ENCODE peak calls at places on chromosome 5, in nine cellular contexts. One of them, this sample, is unnamed.
A peak's percentile ranks its signal among the peaks of the same experiment; 100 is the strongest.

GRCh38 chr5:109853362-109853761 is 163.6 kb downstream of the MAN2A1 start:
- DNase-seq in MM.1S: no peak
- DNase-seq in brain microvascular endothelial cell: no peak
- DNase-seq in ovary: no peak
- DNase-seq in PC-3: no peak
- DNase-seq in tibial artery: no peak
- DNase-seq in AG04450: no peak
- DNase-seq in esophagus squamous epithelium: no peak
- DNase-seq in upper lobe of left lung: no peak
- DNase-seq in this sample: no peak

GRCh38 chr5:154117050-154117449 is 73.5 kb upstream of the GALNT10 start:
- DNase-seq in MM.1S: no peak
- DNase-seq in brain microvascular endothelial cell: no peak
- DNase-seq in ovary: no peak
- DNase-seq in PC-3: no peak
- DNase-seq in tibial artery: no peak
- DNase-seq in AG04450: no peak
- DNase-seq in esophagus squamous epithelium: no peak
- DNase-seq in upper lobe of left lung: no peak
- DNase-seq in this sample: no peak

GRCh38 chr5:138952962-138953361 is 77.8 kb upstream of the LRRTM2 start:
- DNase-seq in MM.1S: no peak
- DNase-seq in brain microvascular endothelial cell: no peak
- DNase-seq in ovary: peak; percentile 37
- DNase-seq in PC-3: no peak
- DNase-seq in tibial artery: peak; percentile 66
- DNase-seq in AG04450: no peak
- DNase-seq in esophagus squamous epithelium: no peak
- DNase-seq in upper lobe of left lung: peak; percentile 19
- DNase-seq in this sample: no peak

GRCh38 chr5:93359958-93360305 is 221.1 kb downstream of the NR2F1-AS1 start:
- DNase-seq in MM.1S: no peak
- DNase-seq in brain microvascular endothelial cell: no peak
- DNase-seq in ovary: no peak
- DNase-seq in PC-3: no peak
- DNase-seq in tibial artery: no peak
- DNase-seq in AG04450: no peak
- DNase-seq in esophagus squamous epithelium: no peak
- DNase-seq in upper lobe of left lung: no peak
- DNase-seq in this sample: no peak

GRCh38 chr5:137658324-137658723 is 77.6 kb downstream of the KLHL3 start:
- DNase-seq in MM.1S: no peak
- DNase-seq in brain microvascular endothelial cell: no peak
- DNase-seq in ovary: no peak
- DNase-seq in PC-3: no peak
- DNase-seq in tibial artery: no peak
- DNase-seq in AG04450: no peak
- DNase-seq in esophagus squamous epithelium: no peak
- DNase-seq in upper lobe of left lung: no peak
- DNase-seq in this sample: no peak

GRCh38 chr5:154363411-154363810 is 82.4 kb upstream of the SAP30L start:
- DNase-seq in MM.1S: no peak
- DNase-seq in brain microvascular endothelial cell: no peak
- DNase-seq in ovary: no peak
- DNase-seq in PC-3: no peak
- DNase-seq in tibial artery: no peak
- DNase-seq in AG04450: no peak
- DNase-seq in esophagus squamous epithelium: no peak
- DNase-seq in upper lobe of left lung: no peak
- DNase-seq in this sample: no peak

GRCh38 chr5:58818515-58818914 is 235.6 kb downstream of the RAB3C start:
- DNase-seq in MM.1S: no peak
- DNase-seq in brain microvascular endothelial cell: no peak
- DNase-seq in ovary: no peak
- DNase-seq in PC-3: no peak
- DNase-seq in tibial artery: no peak
- DNase-seq in AG04450: no peak
- DNase-seq in esophagus squamous epithelium: no peak
- DNase-seq in upper lobe of left lung: no peak
- DNase-seq in this sample: no peak

GRCh38 chr5:129541648-129542251 is 81.7 kb downstream of the ADAMTS19 start:
- DNase-seq in MM.1S: peak; percentile 62
- DNase-seq in brain microvascular endothelial cell: no peak
- DNase-seq in ovary: no peak
- DNase-seq in PC-3: peak; percentile 53
- DNase-seq in tibial artery: no peak
- DNase-seq in AG04450: no peak
- DNase-seq in esophagus squamous epithelium: no peak
- DNase-seq in upper lobe of left lung: no peak
- DNase-seq in this sample: no peak

GRCh38 chr5:1538276-1538675 is 14.5 kb upstream of the LPCAT1 start:
- DNase-seq in MM.1S: no peak
- DNase-seq in brain microvascular endothelial cell: no peak
- DNase-seq in ovary: no peak
- DNase-seq in PC-3: no peak
- DNase-seq in tibial artery: peak; percentile 42
- DNase-seq in AG04450: no peak
- DNase-seq in esophagus squamous epithelium: no peak
- DNase-seq in upper lobe of left lung: peak; percentile 17
- DNase-seq in this sample: no peak

GRCh38 chr5:8981496-8981895 is 564.4 kb downstream of the SEMA5A start:
- DNase-seq in MM.1S: no peak
- DNase-seq in brain microvascular endothelial cell: peak; percentile 59
- DNase-seq in ovary: no peak
- DNase-seq in PC-3: no peak
- DNase-seq in tibial artery: no peak
- DNase-seq in AG04450: peak; percentile 6
- DNase-seq in esophagus squamous epithelium: no peak
- DNase-seq in upper lobe of left lung: no peak
- DNase-seq in this sample: no peak

GRCh38 chr5:159022178-159022556 is 77.5 kb downstream of the EBF1 start:
- DNase-seq in MM.1S: no peak
- DNase-seq in brain microvascular endothelial cell: peak; percentile 69
- DNase-seq in ovary: peak; percentile 53
- DNase-seq in PC-3: no peak
- DNase-seq in tibial artery: peak; percentile 71
- DNase-seq in AG04450: peak; percentile 55
- DNase-seq in esophagus squamous epithelium: no peak
- DNase-seq in upper lobe of left lung: peak; percentile 37
- DNase-seq in this sample: no peak

GRCh38 chr5:5751987-5752386 is 329.5 kb downstream of the ICE1 start:
- DNase-seq in MM.1S: no peak
- DNase-seq in brain microvascular endothelial cell: no peak
- DNase-seq in ovary: no peak
- DNase-seq in PC-3: no peak
- DNase-seq in tibial artery: no peak
- DNase-seq in AG04450: no peak
- DNase-seq in esophagus squamous epithelium: no peak
- DNase-seq in upper lobe of left lung: no peak
- DNase-seq in this sample: no peak

GRCh38 chr5:179261301-179262125 is 83.7 kb downstream of the ADAMTS2 start:
- DNase-seq in MM.1S: no peak
- DNase-seq in brain microvascular endothelial cell: no peak
- DNase-seq in ovary: no peak
- DNase-seq in PC-3: peak; percentile 3
- DNase-seq in tibial artery: peak; percentile 65
- DNase-seq in AG04450: no peak
- DNase-seq in esophagus squamous epithelium: no peak
- DNase-seq in upper lobe of left lung: peak; percentile 27
- DNase-seq in this sample: no peak

GRCh38 chr5:75335952-75336624 is 932 bp upstream of the HMGCR start:
- DNase-seq in MM.1S: peak; percentile 42
- DNase-seq in brain microvascular endothelial cell: peak; percentile 86
- DNase-seq in ovary: no peak
- DNase-seq in PC-3: peak; percentile 69
- DNase-seq in tibial artery: no peak
- DNase-seq in AG04450: peak; percentile 50
- DNase-seq in esophagus squamous epithelium: no peak
- DNase-seq in upper lobe of left lung: peak; percentile 64
- DNase-seq in this sample: no peak

GRCh38 chr5:143010335-143010734 is 240.2 kb downstream of the ARHGAP26 start:
- DNase-seq in MM.1S: no peak
- DNase-seq in brain microvascular endothelial cell: no peak
- DNase-seq in ovary: no peak
- DNase-seq in PC-3: no peak
- DNase-seq in tibial artery: no peak
- DNase-seq in AG04450: no peak
- DNase-seq in esophagus squamous epithelium: no peak
- DNase-seq in upper lobe of left lung: no peak
- DNase-seq in this sample: no peak

GRCh38 chr5:38483788-38484398 is 72.6 kb downstream of the LIFR start:
- DNase-seq in MM.1S: no peak
- DNase-seq in brain microvascular endothelial cell: no peak
- DNase-seq in ovary: no peak
- DNase-seq in PC-3: no peak
- DNase-seq in tibial artery: no peak
- DNase-seq in AG04450: no peak
- DNase-seq in esophagus squamous epithelium: no peak
- DNase-seq in upper lobe of left lung: no peak
- DNase-seq in this sample: no peak

GRCh38 chr5:62395210-62395950 is 8.3 kb downstream of the DIMT1 start:
- DNase-seq in MM.1S: no peak
- DNase-seq in brain microvascular endothelial cell: peak; percentile 11
- DNase-seq in ovary: no peak
- DNase-seq in PC-3: peak; percentile 71
- DNase-seq in tibial artery: no peak
- DNase-seq in AG04450: peak; percentile 63
- DNase-seq in esophagus squamous epithelium: no peak
- DNase-seq in upper lobe of left lung: no peak
- DNase-seq in this sample: no peak

GRCh38 chr5:39794511-39794910 is 369.7 kb upstream of the DAB2 start:
- DNase-seq in MM.1S: no peak
- DNase-seq in brain microvascular endothelial cell: peak; percentile 69
- DNase-seq in ovary: no peak
- DNase-seq in PC-3: no peak
- DNase-seq in tibial artery: no peak
- DNase-seq in AG04450: no peak
- DNase-seq in esophagus squamous epithelium: no peak
- DNase-seq in upper lobe of left lung: no peak
- DNase-seq in this sample: no peak

GRCh38 chr5:112594060-112594850 is 143.4 kb upstream of the APC start:
- DNase-seq in MM.1S: no peak
- DNase-seq in brain microvascular endothelial cell: no peak
- DNase-seq in ovary: no peak
- DNase-seq in PC-3: peak; percentile 66
- DNase-seq in tibial artery: no peak
- DNase-seq in AG04450: no peak
- DNase-seq in esophagus squamous epithelium: no peak
- DNase-seq in upper lobe of left lung: no peak
- DNase-seq in this sample: no peak

GRCh38 chr5:90844931-90845330 is 286.3 kb downstream of the ADGRV1 start:
- DNase-seq in MM.1S: no peak
- DNase-seq in brain microvascular endothelial cell: no peak
- DNase-seq in ovary: no peak
- DNase-seq in PC-3: no peak
- DNase-seq in tibial artery: no peak
- DNase-seq in AG04450: no peak
- DNase-seq in esophagus squamous epithelium: no peak
- DNase-seq in upper lobe of left lung: no peak
- DNase-seq in this sample: no peak

GRCh38 chr5:36323926-36324781 is 22.5 kb upstream of the RANBP3L start:
- DNase-seq in MM.1S: no peak
- DNase-seq in brain microvascular endothelial cell: no peak
- DNase-seq in ovary: no peak
- DNase-seq in PC-3: no peak
- DNase-seq in tibial artery: no peak
- DNase-seq in AG04450: no peak
- DNase-seq in esophagus squamous epithelium: no peak
- DNase-seq in upper lobe of left lung: peak; percentile 45
- DNase-seq in this sample: no peak

GRCh38 chr5:93164690-93165089 is 416.3 kb downstream of the NR2F1-AS1 start:
- DNase-seq in MM.1S: no peak
- DNase-seq in brain microvascular endothelial cell: peak; percentile 64
- DNase-seq in ovary: no peak
- DNase-seq in PC-3: peak; percentile 95
- DNase-seq in tibial artery: no peak
- DNase-seq in AG04450: peak; percentile 16
- DNase-seq in esophagus squamous epithelium: no peak
- DNase-seq in upper lobe of left lung: no peak
- DNase-seq in this sample: no peak

GRCh38 chr5:11709021-11709420 is 195.2 kb downstream of the CTNND2 start:
- DNase-seq in MM.1S: no peak
- DNase-seq in brain microvascular endothelial cell: no peak
- DNase-seq in ovary: no peak
- DNase-seq in PC-3: no peak
- DNase-seq in tibial artery: no peak
- DNase-seq in AG04450: no peak
- DNase-seq in esophagus squamous epithelium: no peak
- DNase-seq in upper lobe of left lung: no peak
- DNase-seq in this sample: no peak
- TF ChIP-seq CTCF in MM.1S: no peak
- TF ChIP-seq CTCF in brain microvascular endothelial cell: no peak
- TF ChIP-seq CTCF in ovary: no peak
- TF ChIP-seq CTCF in PC-3: no peak
- TF ChIP-seq CTCF in tibial artery: no peak
- TF ChIP-seq CTCF in AG04450: no peak
- TF ChIP-seq CTCF in esophagus squamous epithelium: no peak
- TF ChIP-seq CTCF in upper lobe of left lung: no peak
- TF ChIP-seq CTCF in this sample: no peak

DNA sequence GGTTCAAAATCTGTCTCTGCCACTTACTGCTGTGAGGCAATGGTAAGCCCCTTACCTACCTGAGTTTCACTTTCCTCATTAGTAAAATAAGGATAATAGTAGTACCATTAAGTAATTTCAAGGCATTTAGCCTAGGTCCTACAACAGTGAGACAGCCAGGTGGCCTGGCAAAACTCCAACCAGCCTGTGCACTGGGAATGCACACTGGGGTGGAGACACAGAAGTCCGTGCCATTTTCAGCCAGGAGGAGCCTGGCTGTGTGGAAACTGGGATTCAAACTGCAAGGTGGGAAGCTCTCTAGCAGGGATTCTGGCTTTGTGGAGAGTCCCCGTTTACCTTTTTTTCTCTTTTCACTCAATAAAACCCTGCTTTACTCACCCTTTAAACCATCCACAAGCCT is 630.4 kb downstream of the PRELID2 start:
- DNase-seq in MM.1S: no peak
- DNase-seq in brain microvascular endothelial cell: no peak
- DNase-seq in ovary: no peak
- DNase-seq in PC-3: no peak
- DNase-seq in tibial artery: no peak
- DNase-seq in AG04450: no peak
- DNase-seq in esophagus squamous epithelium: no peak
- DNase-seq in upper lobe of left lung: no peak
- DNase-seq in this sample: no peak
- H3K27me3 ChIP-seq in MM.1S: no peaks in the 10 kb centered on the region
- H3K27me3 ChIP-seq in brain microvascular endothelial cell: no peaks in the 10 kb centered on the region
- H3K27me3 ChIP-seq in ovary: no peaks in the 10 kb centered on the region
- H3K27me3 ChIP-seq in PC-3: no peaks in the 10 kb centered on the region
- H3K27me3 ChIP-seq in tibial artery: no peaks in the 10 kb centered on the region
- H3K27me3 ChIP-seq in AG04450: no peaks in the 10 kb centered on the region
- H3K27me3 ChIP-seq in esophagus squamous epithelium: no peaks in the 10 kb centered on the region
- H3K27me3 ChIP-seq in upper lobe of left lung: no peaks in the 10 kb centered on the region
- H3K27me3 ChIP-seq in this sample: no peaks in the 10 kb centered on the region

GRCh38 chr5:177403194-177403825 is 2.8 kb upstream of the PFN3 start:
- DNase-seq in MM.1S: peak; percentile 37
- DNase-seq in brain microvascular endothelial cell: no peak
- DNase-seq in ovary: no peak
- DNase-seq in PC-3: peak; percentile 35
- DNase-seq in tibial artery: no peak
- DNase-seq in AG04450: no peak
- DNase-seq in esophagus squamous epithelium: no peak
- DNase-seq in upper lobe of left lung: no peak
- DNase-seq in this sample: no peak
- TF ChIP-seq CTCF in MM.1S: no peak
- TF ChIP-seq CTCF in brain microvascular endothelial cell: no peak
- TF ChIP-seq CTCF in ovary: no peak
- TF ChIP-seq CTCF in PC-3: no peak
- TF ChIP-seq CTCF in tibial artery: no peak
- TF ChIP-seq CTCF in AG04450: no peak
- TF ChIP-seq CTCF in esophagus squamous epithelium: no peak
- TF ChIP-seq CTCF in upper lobe of left lung: no peak
- TF ChIP-seq CTCF in this sample: peak; percentile 22

GRCh38 chr5:171357843-171358242 is 29.8 kb upstream of the NPM1 start:
- DNase-seq in MM.1S: no peak
- DNase-seq in brain microvascular endothelial cell: no peak
- DNase-seq in ovary: no peak
- DNase-seq in PC-3: no peak
- DNase-seq in tibial artery: no peak
- DNase-seq in AG04450: no peak
- DNase-seq in esophagus squamous epithelium: no peak
- DNase-seq in upper lobe of left lung: no peak
- DNase-seq in this sample: no peak
- H3K27me3 ChIP-seq in MM.1S: no peaks in the 10 kb centered on the region
- H3K27me3 ChIP-seq in brain microvascular endothelial cell: no peaks in the 10 kb centered on the region
- H3K27me3 ChIP-seq in ovary: no peaks in the 10 kb centered on the region
- H3K27me3 ChIP-seq in PC-3: no peaks in the 10 kb centered on the region
- H3K27me3 ChIP-seq in tibial artery: no peaks in the 10 kb centered on the region
- H3K27me3 ChIP-seq in AG04450: no peaks in the 10 kb centered on the region
- H3K27me3 ChIP-seq in esophagus squamous epithelium: no peaks in the 10 kb centered on the region
- H3K27me3 ChIP-seq in upper lobe of left lung: no peaks in the 10 kb centered on the region
- H3K27me3 ChIP-seq in this sample: no peaks in the 10 kb centered on the region

This sample was measured in GM06990.